ENCODE peak calls at places on chromosomes 3 and 15, in seven cellular contexts. K is GM23248, Q is HCT116, J is K562, C is fibroblast of lung, L is GM23338, B is hepatocyte. O is an unnamed sample.

GRCh38 chr15:45088801-45089711 is 24.9 kb downstream of the DUOX2 start:
- DNase-seq in K (peak; percentile 21), L (no peak), Q (no peak), C (no peak), J (no peak), B (peak; percentile 66), O (no peak)

GRCh38 chr3:13210221-13210975 is 137.2 kb upstream of the IQSEC1 start:
- DNase-seq in L (no peak), Q (no peak), J (no peak), B (no peak), C (no peak), K (no peak), O (no peak)

GRCh38 chr3:120487079-120487693 is 36.4 kb upstream of the FSTL1 start:
- DNase-seq in L (no peak), C (peak; percentile 84), K (peak; percentile 76), Q (no peak), B (no peak), J (no peak), O (no peak)

GRCh38 chr15:68784206-68784605 is 36.5 kb downstream of the ANP32A start:
- DNase-seq in L (no peak), C (no peak), Q (no peak), K (no peak), B (no peak), J (no peak), O (no peak)

GRCh38 chr3:186025161-186025560 is 83.7 kb downstream of the ETV5 start:
- DNase-seq in K (peak; percentile 89), C (peak; percentile 84), L (no peak), Q (no peak), J (no peak), B (no peak), O (no peak)

GRCh38 chr15:64705006-64705405 is 70.4 kb downstream of the RBPMS2 start:
- DNase-seq in L (no peak), K (no peak), B (no peak), Q (no peak), C (no peak), J (no peak), O (no peak)

GRCh38 chr3:46863261-46863782 is at the start of gene MYL3:
- DNase-seq in K (no peak), Q (no peak), C (no peak), J (no peak), B (peak; percentile 48), L (no peak), O (no peak)

GRCh38 chr3:134342269-134342668 is 32.0 kb downstream of the AMOTL2 start:
- DNase-seq in K (no peak), L (no peak), C (no peak), J (no peak), Q (no peak), B (no peak), O (no peak)

GRCh38 chr3:54891540-54891897 is 36.3 kb downstream of the LRTM1 start:
- DNase-seq in Q (no peak), B (peak; percentile 94), C (peak; percentile 98), L (no peak), J (peak; percentile 58), K (peak; percentile 99), O (peak; percentile 91)

GRCh38 chr3:66490214-66490613 is 10.6 kb downstream of the LRIG1 start:
- DNase-seq in K (peak; percentile 8), B (no peak), C (peak; percentile 70), L (no peak), Q (no peak), J (no peak), O (no peak)

GRCh38 chr15:45113380-45113990 is 487 bp downstream of the DUOX2 start:
- DNase-seq in J (no peak), L (no peak), K (no peak), B (no peak), Q (no peak), C (no peak), O (no peak)

GRCh38 chr3:9110316-9110715 is 139.1 kb downstream of the SRGAP3 start:
- DNase-seq in B (no peak), C (no peak), Q (no peak), L (no peak), K (no peak), J (no peak), O (no peak)

GRCh38 chr3:25863560-25863959 is 73.7 kb downstream of the OXSM start:
- DNase-seq in K (no peak), Q (no peak), C (no peak), J (no peak), L (peak; percentile 25), B (no peak), O (no peak)

GRCh38 chr3:123881771-123882170 is 2.4 kb downstream of the MYLK start:
- DNase-seq in J (no peak), Q (no peak), B (no peak), C (no peak), L (peak; percentile 61), K (no peak), O (no peak)

GRCh38 chr3:52480768-52481715 is 14.1 kb upstream of the STAB1 start:
- DNase-seq in K (no peak), J (no peak), Q (no peak), C (no peak), B (no peak), L (no peak), O (no peak)

GRCh38 chr3:52481819-52482521 is 13.2 kb upstream of the STAB1 start:
- DNase-seq in L (peak; percentile 89), K (peak; percentile 43), Q (no peak), C (no peak), J (peak; percentile 63), B (no peak), O (no peak)

GRCh38 chr3:52484680-52485461 is 10.3 kb upstream of the STAB1 start:
- DNase-seq in J (no peak), Q (no peak), B (no peak), L (no peak), K (no peak), C (no peak), O (no peak)

GRCh38 chr3:52483081-52483480 is 12.1 kb upstream of the STAB1 start:
- DNase-seq in K (no peak), Q (no peak), L (no peak), J (no peak), C (no peak), B (no peak), O (no peak)

DNA sequence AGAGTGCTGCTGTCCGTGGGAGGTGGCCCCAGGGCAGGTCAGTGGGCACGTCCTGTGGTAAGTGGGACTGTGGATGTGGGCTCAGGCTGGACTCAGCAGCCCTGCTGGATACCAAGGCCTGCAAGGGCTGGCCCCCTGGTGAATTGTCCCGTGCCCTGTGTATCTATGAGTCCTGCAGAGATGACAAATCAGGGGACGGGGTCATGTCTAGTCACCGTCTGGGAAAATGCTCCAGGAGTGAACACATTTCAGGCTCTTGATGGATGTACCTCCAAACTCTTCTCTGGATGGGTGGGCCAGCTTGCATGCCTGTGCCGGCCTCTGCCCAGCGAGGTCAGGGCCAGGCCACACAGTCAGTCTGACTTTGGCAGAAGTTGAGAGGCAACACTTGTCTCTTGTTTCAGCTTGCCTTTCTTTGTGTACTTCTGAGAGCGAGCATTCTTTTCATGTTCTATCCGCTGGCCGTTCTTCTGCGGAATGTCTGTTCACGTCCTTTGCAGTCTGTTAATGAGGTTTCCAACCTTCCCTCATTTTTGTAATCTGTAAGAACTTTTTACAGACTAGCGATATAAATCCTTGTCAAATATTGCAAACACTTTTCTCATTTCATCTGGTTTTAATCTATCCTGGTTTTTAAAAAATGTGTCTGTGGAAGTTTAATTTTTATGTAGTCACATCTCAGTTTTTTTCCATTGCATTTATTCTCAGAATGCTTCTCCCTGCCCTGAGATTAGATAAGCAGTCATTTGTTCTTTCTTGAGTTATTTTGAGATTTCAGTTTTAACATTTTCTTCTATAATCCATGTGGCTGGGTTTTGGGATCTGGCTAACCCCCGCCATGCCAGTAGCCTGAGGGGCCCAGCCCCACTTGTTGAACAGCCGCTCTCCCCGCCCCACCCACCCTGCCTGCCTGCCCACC is 11.3 kb upstream of the STAB1 start:
- DNase-seq in K (peak; percentile 75), C (peak; percentile 67), B (peak; percentile 37), J (no peak), L (no peak), Q (no peak), O (no peak)
- H3K27ac ChIP-seq in K (peak overlapping the region; percentile 71), C (peak overlapping the region; percentile 61), B (peak overlapping the region; percentile 88), J (no peak overlapping the region), L (no peak overlapping the region), Q (no peak overlapping the region), O (no peak overlapping the region)

GRCh38 chr15:72242775-72243370 is 11.9 kb upstream of the PKM start:
- DNase-seq in J (no peak), K (no peak), L (no peak), B (no peak), Q (no peak), C (no peak), O (no peak)
- H4K20me1 ChIP-seq in J (no peaks in the 10 kb centered on the region), K (no peaks in the 10 kb centered on the region), L (peaks cover 26% of the 10 kb centered on the region), B (peaks cover 4% of the 10 kb centered on the region), Q (no peaks in the 10 kb centered on the region), C (no peaks in the 10 kb centered on the region), O (no peaks in the 10 kb centered on the region)

GRCh38 chr3:193552911-193553310 is 1.8 kb downstream of the ATP13A4 start:
- DNase-seq in B (no peak), L (no peak), J (no peak), K (no peak), C (no peak), Q (no peak), O (no peak)
- H3K4me3 ChIP-seq in B (no peak overlapping the region), L (no peak overlapping the region), J (no peak overlapping the region), K (no peak overlapping the region), C (no peak overlapping the region), Q (no peak overlapping the region), O (no peak overlapping the region)

DNA sequence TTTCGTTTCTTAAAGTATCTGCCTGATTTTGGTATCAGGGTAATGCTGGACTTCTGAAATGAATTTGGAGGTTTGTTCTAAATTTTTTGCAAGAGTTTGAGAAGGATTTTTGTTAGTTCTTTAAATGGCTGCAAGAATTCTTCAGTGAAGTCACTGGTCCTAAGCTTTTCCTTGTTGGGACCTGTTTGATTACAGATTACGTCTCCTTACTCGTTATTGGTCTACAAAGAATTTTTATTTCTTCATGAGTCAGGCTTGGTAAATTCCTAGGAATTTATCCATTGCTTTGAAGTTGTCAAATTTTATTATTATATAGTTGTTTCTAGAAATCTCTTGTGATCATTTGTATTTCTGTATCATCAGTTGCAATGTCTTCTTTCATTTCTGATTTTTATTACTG is 196.0 kb downstream of the DPH6 start:
- DNase-seq in J (no peak), Q (no peak), K (no peak), L (no peak), C (no peak), B (no peak), O (no peak)
- H3K27ac ChIP-seq in J (no peak overlapping the region), Q (no peak overlapping the region), K (no peak overlapping the region), L (no peak overlapping the region), C (no peak overlapping the region), B (no peak overlapping the region), O (no peak overlapping the region)

GRCh38 chr15:77370580-77370979 is 49.3 kb downstream of the PEAK1 start:
- DNase-seq in Q (no peak), B (no peak), L (no peak), K (peak; percentile 7), J (no peak), C (peak; percentile 11), O (no peak)
- H4K20me1 ChIP-seq in Q (no peaks in the 10 kb centered on the region), B (no peaks in the 10 kb centered on the region), L (peaks cover 6% of the 10 kb centered on the region), K (peaks cover 30% of the 10 kb centered on the region), J (no peaks in the 10 kb centered on the region), C (no peaks in the 10 kb centered on the region), O (no peaks in the 10 kb centered on the region)

GRCh38 chr3:71087109-71088018 is 496.2 kb downstream of the FOXP1 start:
- DNase-seq in K (no peak), Q (no peak), B (no peak), L (no peak), J (no peak), C (peak; percentile 71), O (no peak)
- H3K4me3 ChIP-seq in K (no peak overlapping the region), Q (no peak overlapping the region), B (no peak overlapping the region), L (no peak overlapping the region), J (no peak overlapping the region), C (no peak overlapping the region), O (no peak overlapping the region)